ENCODE peak calls at places on chromosomes 6 and 20, in eight cellular contexts. A, G, B, N, J, F, P and H are unnamed samples.

GRCh38 chr20:15236812-15237211 is 899.4 kb upstream of the FLRT3 start:
- DNase-seq in A (peak; percentile 4), G (peak; percentile 33), B (no peak), N (peak; percentile 28), J (no peak), F (peak; percentile 90), P (no peak), H (no peak)

GRCh38 chr20:24402234-24402633 is 67.2 kb upstream of the SYNDIG1 start:
- DNase-seq in A (no peak), G (no peak), B (no peak), N (no peak), J (no peak), F (no peak), P (no peak), H (no peak)

GRCh38 chr20:56381501-56381900 is 10.5 kb downstream of the AURKA start:
- DNase-seq in A (no peak), G (no peak), B (no peak), N (no peak), J (no peak), F (no peak), P (no peak), H (no peak)

GRCh38 chr6:78513856-78514255 is 353.5 kb upstream of the IRAK1BP1 start:
- DNase-seq in A (peak; percentile 1), G (no peak), B (no peak), N (no peak), J (no peak), F (peak; percentile 80), P (no peak), H (no peak)

GRCh38 chr6:139855741-139856206 is 481.3 kb upstream of the CITED2 start:
- DNase-seq in A (no peak), G (no peak), B (no peak), N (no peak), J (no peak), F (no peak), P (no peak), H (no peak)

GRCh38 chr6:159745081-159745480 is 16.8 kb upstream of the ACAT2 start:
- DNase-seq in A (no peak), G (no peak), B (no peak), N (no peak), J (no peak), F (no peak), P (no peak), H (no peak)

GRCh38 chr6:26249709-26249958 is 115.4 kb upstream of the BTN3A2 start:
- DNase-seq in A (no peak), G (no peak), B (no peak), N (no peak), J (no peak), F (no peak), P (no peak), H (no peak)

GRCh38 chr6:139903411-139904157 is 529.1 kb upstream of the CITED2 start:
- DNase-seq in A (no peak), G (no peak), B (no peak), N (no peak), J (no peak), F (no peak), P (no peak), H (no peak)

DNA sequence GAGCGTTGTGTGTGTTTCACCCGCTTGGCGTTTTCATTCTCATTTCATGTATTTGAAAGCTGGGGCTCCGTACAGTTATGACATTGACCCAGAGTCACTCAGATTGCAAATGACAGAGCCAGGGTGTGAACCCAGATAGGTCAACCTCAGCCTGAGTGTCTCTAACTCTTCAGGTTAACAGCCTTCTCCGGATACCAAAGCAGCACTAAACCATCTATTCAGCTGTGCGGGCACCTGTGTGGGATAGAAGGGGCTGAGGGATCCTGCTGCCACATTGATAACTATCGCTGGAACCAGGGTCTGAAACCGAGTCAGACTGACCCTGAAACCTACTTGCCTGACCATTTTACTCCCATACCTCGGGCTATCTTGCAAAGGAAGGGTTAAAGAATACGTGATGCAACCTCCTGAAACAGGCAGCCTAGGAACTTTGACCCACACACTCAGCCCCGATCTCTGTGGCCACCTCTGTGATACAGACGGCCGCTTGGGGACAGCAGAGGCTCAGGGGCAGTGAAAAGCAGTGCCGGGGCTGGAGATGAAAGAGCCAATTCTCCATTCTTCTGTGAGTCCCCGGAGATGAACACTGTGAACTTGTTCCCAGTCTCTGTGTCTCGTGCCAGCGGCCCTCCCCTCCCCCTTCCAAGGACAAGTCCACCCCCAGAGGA is 233.5 kb upstream of the QKI start:
- DNase-seq in A (no peak), G (peak; percentile 74), B (no peak), N (peak; percentile 77), J (peak; percentile 84), F (peak; percentile 95), P (peak; percentile 12), H (peak; percentile 79)
- H3K4me3 ChIP-seq in A (no peak overlapping the region), G (no peak overlapping the region), B (no peak overlapping the region), N (no peak overlapping the region), J (peak overlapping the region; percentile 14), F (no peak overlapping the region), P (no peak overlapping the region), H (no peak overlapping the region)

GRCh38 chr6:149335924-149336323 is 18.4 kb downstream of the TAB2 start:
- DNase-seq in A (no peak), G (peak; percentile 52), B (no peak), N (no peak), J (no peak), F (no peak), P (no peak), H (no peak)

GRCh38 chr6:149334682-149335160 is 17.2 kb downstream of the TAB2 start:
- DNase-seq in A (no peak), G (peak; percentile 69), B (no peak), N (peak; percentile 34), J (no peak), F (peak; percentile 58), P (no peak), H (no peak)

GRCh38 chr6:149336529-149336928 is 19.0 kb downstream of the TAB2 start:
- DNase-seq in A (no peak), G (no peak), B (no peak), N (no peak), J (no peak), F (no peak), P (no peak), H (no peak)

GRCh38 chr6:149332602-149333311 is 15.2 kb downstream of the TAB2 start:
- DNase-seq in A (no peak), G (no peak), B (no peak), N (no peak), J (no peak), F (no peak), P (no peak), H (no peak)

DNA sequence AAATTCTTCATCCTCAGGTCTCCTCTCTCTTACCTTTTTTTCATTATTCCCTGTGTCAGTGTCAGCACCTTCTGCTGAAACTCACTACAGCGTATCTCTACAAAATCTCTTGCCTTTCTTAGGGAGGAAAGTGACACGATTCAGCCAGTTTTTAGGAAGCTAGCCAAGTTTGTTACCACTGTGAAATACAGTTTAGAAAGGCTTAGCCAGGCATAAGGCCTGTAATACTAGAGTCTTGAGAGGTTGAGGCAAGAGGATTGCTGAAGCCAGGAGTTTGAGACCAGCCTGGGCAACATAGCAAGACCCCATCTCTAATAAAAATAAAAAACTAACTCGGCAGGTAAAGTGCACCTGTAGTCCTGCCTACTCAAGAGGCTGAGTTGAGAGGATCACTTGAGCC is 16.7 kb downstream of the TAB2 start:
- DNase-seq in A (no peak), G (peak; percentile 57), B (no peak), N (no peak), J (no peak), F (no peak), P (no peak), H (no peak)
- H3K4me1 ChIP-seq in A (peaks cover 3% of the 10 kb centered on the region), G (peaks cover 9% of the 10 kb centered on the region), B (peaks cover 81% of the 10 kb centered on the region), N (peaks cover 98% of the 10 kb centered on the region), J (peaks cover 75% of the 10 kb centered on the region), F (peaks cover 1% of the 10 kb centered on the region), P (peaks cover 7% of the 10 kb centered on the region), H (peaks cover 16% of the 10 kb centered on the region)

GRCh38 chr6:133757330-133757729 is 131.6 kb upstream of the TCF21 start:
- DNase-seq in A (no peak), G (peak; percentile 52), B (no peak), N (no peak), J (no peak), F (no peak), P (no peak), H (no peak)

GRCh38 chr6:133754298-133754697 is 134.6 kb upstream of the TCF21 start:
- DNase-seq in A (no peak), G (no peak), B (no peak), N (no peak), J (no peak), F (no peak), P (no peak), H (no peak)

GRCh38 chr6:133752129-133752528 is 136.8 kb upstream of the TCF21 start:
- DNase-seq in A (no peak), G (no peak), B (no peak), N (no peak), J (no peak), F (no peak), P (no peak), H (no peak)

GRCh38 chr6:133761706-133762105 is 127.2 kb upstream of the TCF21 start:
- DNase-seq in A (no peak), G (peak; percentile 73), B (no peak), N (no peak), J (no peak), F (no peak), P (no peak), H (no peak)

DNA sequence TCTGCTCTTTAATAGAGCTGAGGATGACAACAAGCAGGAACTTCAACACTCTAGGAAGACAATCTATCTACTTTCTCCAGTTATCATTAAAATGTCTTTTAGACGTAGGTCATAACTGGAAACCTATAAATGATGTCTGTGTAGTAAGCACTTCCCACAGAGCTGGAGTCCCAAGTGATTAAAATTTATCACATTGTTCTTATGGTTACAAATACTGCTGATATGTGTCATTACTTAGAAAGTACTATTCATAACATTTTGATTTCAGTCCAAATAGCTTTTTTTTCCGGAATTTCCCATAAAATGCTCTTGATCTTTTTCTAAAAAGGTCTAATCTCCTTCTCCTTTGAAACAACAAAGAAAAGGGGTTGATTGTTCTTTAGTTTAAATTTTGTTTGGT is 132.9 kb upstream of the TCF21 start:
- DNase-seq in A (no peak), G (peak; percentile 53), B (no peak), N (no peak), J (no peak), F (no peak), P (no peak), H (no peak)
- H3K27ac ChIP-seq in A (no peak overlapping the region), G (no peak overlapping the region), B (peak overlapping the region; percentile 67), N (peak overlapping the region; percentile 49), J (peak overlapping the region; percentile 48), F (no peak overlapping the region), P (no peak overlapping the region), H (peak overlapping the region; percentile 34)

GRCh38 chr6:1622851-1623768 is 13.4 kb downstream of the FOXC1 start:
- DNase-seq in A (no peak), G (no peak), B (no peak), N (peak; percentile 23), J (no peak), F (peak; percentile 73), P (no peak), H (no peak)

GRCh38 chr6:1623769-1624070 is 14.0 kb downstream of the FOXC1 start:
- DNase-seq in A (no peak), G (no peak), B (no peak), N (peak; percentile 7), J (no peak), F (no peak), P (no peak), H (no peak)

GRCh38 chr6:1624848-1625341 is 15.2 kb downstream of the FOXC1 start:
- DNase-seq in A (no peak), G (peak; percentile 37), B (no peak), N (no peak), J (no peak), F (peak; percentile 63), P (no peak), H (no peak)

GRCh38 chr6:1625352-1625773 is 15.6 kb downstream of the FOXC1 start:
- DNase-seq in A (no peak), G (peak; percentile 44), B (no peak), N (no peak), J (no peak), F (peak; percentile 26), P (no peak), H (no peak)

DNA sequence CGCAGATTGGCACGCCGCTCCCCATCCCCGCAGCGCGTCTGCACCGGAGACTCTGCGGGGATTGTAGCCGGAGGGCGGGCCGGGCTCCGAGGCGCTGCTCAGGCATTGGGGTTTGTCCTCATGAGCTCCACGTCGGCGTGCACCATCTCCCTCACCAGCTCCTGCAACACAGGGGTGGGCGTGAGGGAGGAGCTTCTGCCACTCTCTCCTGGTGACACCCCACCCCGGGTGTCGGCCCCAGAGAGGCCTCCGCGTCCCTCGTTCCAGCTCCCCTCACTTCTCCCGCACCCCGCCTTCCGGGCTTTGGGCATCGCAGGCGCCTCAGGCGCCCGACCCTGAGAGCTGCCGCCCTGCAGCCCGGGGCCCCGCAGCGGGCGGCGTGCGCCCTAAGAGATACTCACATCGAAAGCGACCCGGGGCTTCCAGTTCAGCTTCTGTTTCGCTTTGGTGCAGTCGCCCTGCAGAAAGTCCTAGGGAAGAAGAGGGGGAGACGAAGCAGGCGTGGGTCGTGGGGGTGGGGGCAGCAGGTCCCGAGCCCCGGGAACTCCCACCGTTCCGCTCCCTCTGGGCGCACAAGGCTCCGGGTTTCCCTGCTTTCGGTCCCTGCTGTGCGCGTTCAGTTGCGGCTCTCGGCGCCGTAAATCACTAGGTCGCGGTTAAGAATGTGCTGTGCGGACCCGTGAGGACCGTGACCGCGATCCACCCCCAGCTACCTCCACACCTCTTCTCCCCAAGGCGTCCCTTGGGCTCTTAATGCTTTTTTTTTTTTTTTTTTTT is 14.5 kb downstream of the FOXC1 start:
- DNase-seq in A (no peak), G (no peak), B (no peak), N (peak; percentile 17), J (peak; percentile 44), F (peak; percentile 30), P (no peak), H (no peak)
- H3K4me3 ChIP-seq in A (no peak overlapping the region), G (peak overlapping the region; percentile 61), B (peak overlapping the region; percentile 76), N (peak overlapping the region; percentile 50), J (peak overlapping the region; percentile 60), F (no peak overlapping the region), P (peak overlapping the region; percentile 32), H (peak overlapping the region; percentile 94)